ENCODE peak calls at places on chromosomes 12 and 14, in seven cellular contexts. K, R, G, F, P, U and M are unnamed samples.

GRCh38 chr12:48954781-48955501 is 2.3 kb downstream of the ARF3 start:
- DNase-seq in K (no peak), R (no peak), G (no peak), F (no peak), P (no peak), U (no peak), M (no peak)

GRCh38 chr12:57625261-57626032 is 7.6 kb downstream of the B4GALNT1 start:
- DNase-seq in K (no peak), R (no peak), G (no peak), F (no peak), P (no peak), U (no peak), M (no peak)

GRCh38 chr14:91350813-91351507 is 66.7 kb downstream of the CCDC88C start:
- DNase-seq in K (no peak), R (peak; percentile 64), G (no peak), F (no peak), P (no peak), U (no peak), M (no peak)

GRCh38 chr12:1835178-1836131 is 15.1 kb downstream of the LRTM2 start:
- DNase-seq in K (no peak), R (no peak), G (no peak), F (no peak), P (peak; percentile 46), U (no peak), M (no peak)

GRCh38 chr14:33914676-33915516 is 36.0 kb downstream of the EGLN3 start:
- DNase-seq in K (peak; percentile 68), R (no peak), G (no peak), F (no peak), P (no peak), U (no peak), M (no peak)

GRCh38 chr12:65631621-65632111 is 192.6 kb upstream of the HMGA2 start:
- DNase-seq in K (peak; percentile 100), R (no peak), G (peak; percentile 57), F (no peak), P (no peak), U (no peak), M (peak; percentile 61)

GRCh38 chr12:67366530-67367196 is 97.5 kb downstream of the CAND1 start:
- DNase-seq in K (no peak), R (no peak), G (no peak), F (no peak), P (no peak), U (no peak), M (no peak)

GRCh38 chr12:132138941-132139871 is 4.9 kb downstream of the DDX51 start:
- DNase-seq in K (no peak), R (no peak), G (no peak), F (no peak), P (peak; percentile 61), U (no peak), M (peak; percentile 51)

GRCh38 chr14:60161176-60162107 is 3.8 kb downstream of the DHRS7 start:
- DNase-seq in K (no peak), R (no peak), G (no peak), F (no peak), P (no peak), U (no peak), M (no peak)

GRCh38 chr12:110998165-110998564 is 77.8 kb upstream of the MYL2 start:
- DNase-seq in K (no peak), R (no peak), G (no peak), F (no peak), P (no peak), U (no peak), M (no peak)

GRCh38 chr14:105053421-105053820 is 11.8 kb downstream of the GPR132 start:
- DNase-seq in K (no peak), R (no peak), G (no peak), F (no peak), P (peak; percentile 8), U (no peak), M (no peak)

GRCh38 chr12:46677749-46678148 is 148.0 kb downstream of the SLC38A4 start:
- DNase-seq in K (peak; percentile 61), R (no peak), G (no peak), F (no peak), P (no peak), U (no peak), M (no peak)

GRCh38 chr12:71999795-72000194 is 61.1 kb downstream of the TPH2 start:
- DNase-seq in K (peak; percentile 77), R (no peak), G (no peak), F (no peak), P (no peak), U (no peak), M (no peak)

GRCh38 chr14:88825078-88825458 is 617 bp downstream of the TTC8 start:
- DNase-seq in K (no peak), R (no peak), G (no peak), F (no peak), P (no peak), U (no peak), M (no peak)

GRCh38 chr14:57388072-57388471 is 2.3 kb upstream of the NAA30 start:
- DNase-seq in K (no peak), R (no peak), G (no peak), F (no peak), P (no peak), U (no peak), M (no peak)

GRCh38 chr12:14332482-14332881 is 33.0 kb upstream of the ATF7IP start:
- DNase-seq in K (no peak), R (no peak), G (no peak), F (no peak), P (no peak), U (no peak), M (no peak)

GRCh38 chr12:64610092-64610659 is at the start of gene RASSF3:
- DNase-seq in K (peak; percentile 66), R (peak; percentile 79), G (peak; percentile 47), F (peak; percentile 71), P (peak; percentile 96), U (peak; percentile 74), M (peak; percentile 86)

GRCh38 chr12:116670859-116671258 is 67.0 kb downstream of the SPRING1 start:
- DNase-seq in K (no peak), R (no peak), G (no peak), F (no peak), P (no peak), U (no peak), M (no peak)

GRCh38 chr12:43309845-43310405 is 242.1 kb downstream of the ADAMTS20 start:
- DNase-seq in K (peak; percentile 33), R (no peak), G (no peak), F (no peak), P (no peak), U (no peak), M (no peak)

GRCh38 chr14:100914597-100915021 is 11.1 kb upstream of the RTL1 start:
- DNase-seq in K (peak; percentile 52), R (no peak), G (no peak), F (no peak), P (no peak), U (no peak), M (no peak)

GRCh38 chr12:121748571-121749265 is 36.2 kb downstream of the TMEM120B start:
- DNase-seq in K (no peak), R (no peak), G (no peak), F (no peak), P (no peak), U (peak; percentile 72), M (no peak)

GRCh38 chr14:89137514-89138163 is 279.4 kb downstream of the FOXN3 start:
- DNase-seq in K (peak; percentile 94), R (no peak), G (peak; percentile 85), F (peak; percentile 88), P (peak; percentile 93), U (no peak), M (peak; percentile 92)

DNA sequence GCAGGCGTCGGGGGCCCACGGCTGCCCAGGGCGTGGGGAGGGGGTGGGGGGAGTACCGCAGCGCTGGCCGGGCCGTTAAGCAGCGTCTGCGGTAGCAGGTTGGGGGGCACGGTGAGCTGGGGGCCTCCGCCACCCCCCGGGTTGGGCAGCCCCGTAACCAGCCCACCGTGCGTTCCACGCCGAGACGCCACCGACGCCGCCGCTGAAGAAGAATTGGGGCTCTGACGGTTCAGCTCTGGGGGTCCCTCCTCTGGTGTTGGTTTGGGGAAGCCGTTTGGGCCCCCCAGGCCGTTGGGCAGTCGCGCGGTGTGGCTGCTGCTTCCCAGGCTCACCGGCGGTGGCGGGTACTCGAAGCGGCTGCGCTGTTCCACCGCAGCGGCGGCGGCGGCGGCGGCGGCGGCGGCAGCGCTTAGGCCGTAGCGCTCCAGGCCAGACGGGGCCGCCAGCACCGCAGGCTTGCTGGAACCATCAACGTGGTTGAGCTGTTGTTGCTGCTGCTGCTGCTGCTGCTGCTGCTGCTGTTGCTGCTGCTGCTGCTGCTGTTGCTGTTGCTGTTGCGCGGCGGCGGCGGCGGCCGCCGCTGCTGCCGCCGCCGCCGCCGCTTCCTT is 1.5 kb downstream of the IRF2BPL start:
- DNase-seq in K (peak; percentile 41), R (peak; percentile 65), G (no peak), F (no peak), P (peak; percentile 89), U (peak; percentile 41), M (no peak)
- TF ChIP-seq CTCF in K (no peak), R (no peak), G (no peak), F (no peak), P (no peak), U (no peak), M (no peak)

GRCh38 chr12:109753054-109753401 is 39.4 kb downstream of the FAM222A start:
- DNase-seq in K (no peak), R (no peak), G (no peak), F (no peak), P (no peak), U (no peak), M (peak; percentile 41)
- H3K27ac ChIP-seq in K (no peak overlapping the region), R (no peak overlapping the region), G (peak overlapping the region; percentile 50), F (no peak overlapping the region), P (no peak overlapping the region), U (no peak overlapping the region), M (no peak overlapping the region)

GRCh38 chr14:66121859-66122258 is 364.3 kb upstream of the CCDC196 start:
- DNase-seq in K (no peak), R (no peak), G (no peak), F (no peak), P (no peak), U (no peak), M (no peak)

GRCh38 chr14:66120402-66120801 is 365.8 kb upstream of the CCDC196 start:
- DNase-seq in K (no peak), R (no peak), G (no peak), F (no peak), P (no peak), U (no peak), M (no peak)

GRCh38 chr14:66119805-66120204 is 366.4 kb upstream of the CCDC196 start:
- DNase-seq in K (no peak), R (no peak), G (no peak), F (no peak), P (no peak), U (no peak), M (no peak)

GRCh38 chr14:66114071-66114470 is 372.1 kb upstream of the CCDC196 start:
- DNase-seq in K (no peak), R (no peak), G (no peak), F (no peak), P (no peak), U (no peak), M (no peak)

GRCh38 chr14:66117600-66117999 is 368.6 kb upstream of the CCDC196 start:
- DNase-seq in K (peak; percentile 76), R (no peak), G (no peak), F (no peak), P (no peak), U (no peak), M (no peak)
- TF ChIP-seq CTCF in K (no peak), R (no peak), G (no peak), F (no peak), P (no peak), U (no peak), M (no peak)

DNA sequence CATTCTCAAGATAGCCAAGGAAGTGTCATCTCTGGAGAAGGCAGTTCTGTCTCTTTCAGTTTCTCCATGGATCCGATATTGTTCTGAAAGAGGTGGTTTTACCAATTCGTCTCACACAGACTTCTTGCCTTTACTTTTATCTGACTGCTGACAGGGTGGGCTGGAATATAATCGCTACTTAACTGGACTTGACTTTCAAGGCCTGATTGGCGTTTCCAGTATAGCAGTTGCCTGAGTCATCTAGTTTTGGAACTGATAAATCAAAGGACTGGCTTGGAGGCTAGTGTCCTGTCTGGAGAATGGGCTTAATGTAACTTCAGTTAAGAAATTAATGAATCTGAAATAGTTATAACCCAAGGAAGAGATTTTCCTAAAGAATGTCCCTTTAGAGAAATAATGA is 21.6 kb downstream of the PRKCH start:
- DNase-seq in K (no peak), R (no peak), G (no peak), F (no peak), P (no peak), U (no peak), M (no peak)
- H3K27ac ChIP-seq in K (no peak overlapping the region), R (peak overlapping the region; percentile 39), G (peak overlapping the region; percentile 80), F (no peak overlapping the region), P (peak overlapping the region; percentile 75), U (peak overlapping the region; percentile 64), M (no peak overlapping the region)